ENCODE peak calls at places on chromosome 15, in five cellular contexts. D is epithelial cell of esophagus, U is PC-9, Z is lower lobe of right lung, O is WTC11. H is an unnamed sample.

GRCh38 chr15:57595011-57595866 is 3.5 kb downstream of the MYZAP start:
- DNase-seq in D (no peak), U (no peak), Z (no peak), O (no peak), H (no peak)

GRCh38 chr15:78389356-78389755 is 48.7 kb upstream of the IREB2 start:
- DNase-seq in D (no peak), U (no peak), Z (no peak), O (no peak), H (no peak)

GRCh38 chr15:34820110-34820509 is 24.8 kb upstream of the ACTC1 start:
- DNase-seq in D (no peak), U (no peak), Z (no peak), O (no peak), H (no peak)

GRCh38 chr15:43440721-43441281 is 52.2 kb downstream of the TP53BP1 start:
- DNase-seq in D (peak), U (peak), Z (no peak), O (no peak), H (peak)

GRCh38 chr15:66758844-66759243 is 56.8 kb downstream of the SMAD6 start:
- DNase-seq in D (peak), U (no peak), Z (no peak), O (no peak), H (no peak)

GRCh38 chr15:63858881-63859280 is 25.1 kb upstream of the HERC1 start:
- DNase-seq in D (no peak), U (peak), Z (no peak), O (no peak), H (peak)

GRCh38 chr15:58287891-58288290 is 143.9 kb upstream of the LIPC start:
- DNase-seq in D (no peak), U (no peak), Z (no peak), O (no peak), H (no peak)

GRCh38 chr15:39236375-39236774 is 344.5 kb upstream of the THBS1 start:
- DNase-seq in D (no peak), U (no peak), Z (no peak), O (no peak), H (no peak)

GRCh38 chr15:57560976-57561711 is 30.6 kb upstream of the MYZAP start:
- DNase-seq in D (peak), U (peak), Z (peak), O (peak), H (peak)

GRCh38 chr15:86870846-86871245 is 791.2 kb downstream of the AGBL1 start:
- DNase-seq in D (no peak), U (no peak), Z (no peak), O (no peak), H (no peak)

GRCh38 chr15:67142142-67143092 is 77.0 kb downstream of the SMAD3 start:
- DNase-seq in D (peak), U (no peak), Z (no peak), O (no peak), H (no peak)

GRCh38 chr15:92051726-92052125 is 198.2 kb downstream of the SLCO3A1 start:
- DNase-seq in D (no peak), U (no peak), Z (no peak), O (no peak), H (no peak)

GRCh38 chr15:72047020-72047419 is 70.9 kb downstream of the MYO9A start:
- DNase-seq in D (peak), U (no peak), Z (no peak), O (no peak), H (no peak)

GRCh38 chr15:96358795-96359190 is 28.3 kb downstream of the NR2F2 start:
- DNase-seq in D (no peak), U (no peak), Z (no peak), O (no peak), H (peak)

GRCh38 chr15:88904808-88905327 is 8.3 kb downstream of the MFGE8 start:
- DNase-seq in D (peak), U (peak), Z (peak), O (peak), H (peak)

GRCh38 chr15:41160639-41161315 is 44.7 kb upstream of the INO80 start:
- DNase-seq in D (peak), U (no peak), Z (no peak), O (no peak), H (no peak)

GRCh38 chr15:69629631-69630161 is 177.1 kb downstream of the RPLP1 start:
- DNase-seq in D (no peak), U (no peak), Z (no peak), O (no peak), H (no peak)

GRCh38 chr15:40766906-40767837 is 2.6 kb upstream of the C15orf62 start:
- DNase-seq in D (peak), U (peak), Z (peak), O (no peak), H (no peak)

GRCh38 chr15:27086146-27086545 is 115.2 kb downstream of the GABRG3 start:
- DNase-seq in D (no peak), U (no peak), Z (no peak), O (no peak), H (no peak)

GRCh38 chr15:99239545-99240198 is 9.7 kb downstream of the TTC23 start:
- DNase-seq in D (no peak), U (no peak), Z (no peak), O (no peak), H (no peak)

GRCh38 chr15:31487811-31488436 is 161.3 kb downstream of the KLF13 start:
- DNase-seq in D (peak), U (no peak), Z (no peak), O (no peak), H (no peak)

GRCh38 chr15:65666257-65666656 is 44.5 kb downstream of the SLC24A1 start:
- DNase-seq in D (peak), U (no peak), Z (no peak), O (no peak), H (no peak)

GRCh38 chr15:30924353-30924752 is 20.6 kb downstream of the FAN1 start:
- DNase-seq in D (no peak), U (no peak), Z (no peak), O (no peak), H (no peak)

GRCh38 chr15:33201376-33202189 is 7.1 kb upstream of the FMN1 start:
- DNase-seq in D (peak), U (peak), Z (peak), O (peak), H (peak)

GRCh38 chr15:37594431-37594830 is 340.0 kb upstream of the TMCO5A start:
- DNase-seq in D (peak), U (no peak), Z (no peak), O (no peak), H (no peak)

GRCh38 chr15:69713726-69714559 is 261.3 kb downstream of the RPLP1 start:
- DNase-seq in D (no peak), U (peak), Z (no peak), O (no peak), H (peak)

GRCh38 chr15:57922780-57923179 is 142.7 kb downstream of the ALDH1A2 start:
- DNase-seq in D (peak), U (no peak), Z (peak), O (no peak), H (peak)

GRCh38 chr15:68224546-68225250 is 4.8 kb downstream of the CLN6 start:
- DNase-seq in D (no peak), U (no peak), Z (no peak), O (no peak), H (no peak)

GRCh38 chr15:95304116-95304873 is 1026.2 kb upstream of the NR2F2 start:
- DNase-seq in D (no peak), U (no peak), Z (no peak), O (no peak), H (no peak)

GRCh38 chr15:81914734-81915234 is 131.0 kb downstream of the MEX3B start:
- DNase-seq in D (no peak), U (no peak), Z (no peak), O (no peak), H (peak)

GRCh38 chr15:27834684-27835083 is 264.4 kb downstream of the OCA2 start:
- DNase-seq in D (no peak), U (no peak), Z (no peak), O (no peak), H (no peak)

GRCh38 chr15:45200799-45201556 is 13.2 kb upstream of the SHF start:
- DNase-seq in D (peak), U (peak), Z (peak), O (peak), H (peak)

GRCh38 chr15:51076898-51077564 is 17.7 kb downstream of the TNFAIP8L3 start:
- DNase-seq in D (no peak), U (peak), Z (peak), O (peak), H (no peak)

GRCh38 chr15:81296673-81297072 is 27.3 kb downstream of the STARD5 start:
- DNase-seq in D (no peak), U (no peak), Z (peak), O (no peak), H (no peak)

DNA sequence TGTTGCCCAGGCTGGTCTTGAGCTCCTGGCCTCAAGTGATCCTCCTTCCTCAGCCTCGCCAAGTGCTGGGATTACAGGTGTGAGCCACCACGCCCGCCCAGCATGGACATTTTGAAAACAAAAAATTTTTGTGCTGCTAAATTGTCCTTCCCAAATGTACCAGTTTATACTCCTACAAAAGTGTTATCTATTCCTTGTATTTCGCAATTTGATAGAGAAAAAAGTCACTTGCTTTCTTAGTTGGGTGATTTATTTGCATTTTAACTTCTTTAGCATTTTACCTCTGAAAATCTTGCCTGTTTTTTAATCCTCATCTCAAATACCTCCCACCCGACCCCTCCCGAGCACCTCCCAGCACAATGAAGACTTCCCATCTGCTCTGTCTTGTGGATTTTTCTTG is 46.8 kb downstream of the PDE8A start:
- DNase-seq in D (no peak), U (no peak), Z (no peak), O (no peak), H (no peak)
- TF ChIP-seq CTCF in D (no peak), U (no peak), Z (no peak), O (no peak), H (no peak)

GRCh38 chr15:90101130-90101968 is 919 bp downstream of the IDH2 start:
- DNase-seq in D (no peak), U (no peak), Z (peak), O (no peak), H (peak)
- TF ChIP-seq CTCF in D (no peak), U (no peak), Z (no peak), O (no peak), H (no peak)

GRCh38 chr15:25944386-25944785 is 81.3 kb upstream of the ATP10A start:
- DNase-seq in D (no peak), U (no peak), Z (no peak), O (peak), H (no peak)
- TF ChIP-seq CTCF in D (no peak), U (no peak), Z (no peak), O (no peak), H (no peak)

DNA sequence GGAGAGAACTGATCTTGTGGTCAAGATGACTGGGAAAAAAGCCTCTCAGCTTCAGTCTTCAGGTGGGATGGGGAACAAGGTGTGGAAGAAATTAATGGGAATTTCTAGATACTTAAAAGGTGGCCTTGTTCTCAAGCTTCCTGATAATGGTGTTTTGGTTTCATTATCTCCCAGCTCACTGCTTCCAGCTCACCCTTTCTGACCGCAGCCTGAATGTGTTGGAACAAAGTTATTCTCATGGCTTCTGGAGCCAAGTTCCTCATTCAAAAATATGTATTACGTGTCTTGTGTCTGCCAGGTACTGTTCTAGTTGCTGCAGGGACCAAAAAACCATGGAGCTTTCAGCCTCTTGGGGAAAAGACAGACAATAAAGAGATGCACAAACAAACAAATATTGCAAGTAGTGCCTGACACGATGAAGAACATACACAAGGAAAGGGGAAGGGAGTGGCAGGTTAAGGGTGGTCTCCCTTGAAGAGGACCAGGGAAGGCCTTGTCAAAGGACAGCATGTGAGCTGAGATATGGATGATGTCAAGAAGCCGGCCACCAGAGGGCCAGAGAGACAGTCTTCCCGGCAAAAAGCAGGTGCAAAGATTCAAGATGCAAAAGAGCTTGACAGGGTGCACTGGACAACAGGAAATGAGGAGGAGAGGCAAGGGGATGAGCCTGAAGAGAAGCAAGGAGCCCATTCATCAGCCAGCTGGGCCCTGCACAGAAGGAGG is 35.5 kb downstream of the ARRDC4 start:
- DNase-seq in D (peak), U (peak), Z (no peak), O (peak), H (peak)
- TF ChIP-seq CTCF in D (peak), U (no peak), Z (no peak), O (no peak), H (peak)

GRCh38 chr15:70882361-70882760 is 9.9 kb downstream of the THAP10 start:
- DNase-seq in D (no peak), U (no peak), Z (no peak), O (no peak), H (no peak)
- TF ChIP-seq CTCF in D (no peak), U (no peak), Z (no peak), O (no peak), H (no peak)

GRCh38 chr15:59764775-59765174 is 75.7 kb upstream of the BNIP2 start:
- DNase-seq in D (peak), U (no peak), Z (no peak), O (no peak), H (no peak)
- TF ChIP-seq CTCF in D (peak), U (no peak), Z (no peak), O (no peak), H (no peak)

GRCh38 chr15:25056484-25057429 is 102.0 kb downstream of the SNRPN start:
- DNase-seq in D (no peak), U (no peak), Z (no peak), O (peak), H (no peak)
- TF ChIP-seq CTCF in D (peak), U (no peak), Z (no peak), O (peak), H (no peak)

GRCh38 chr15:77097317-77097721 is 26.4 kb upstream of the TSPAN3 start:
- DNase-seq in D (no peak), U (no peak), Z (no peak), O (no peak), H (no peak)
- TF ChIP-seq CTCF in D (no peak), U (no peak), Z (no peak), O (no peak), H (no peak)

DNA sequence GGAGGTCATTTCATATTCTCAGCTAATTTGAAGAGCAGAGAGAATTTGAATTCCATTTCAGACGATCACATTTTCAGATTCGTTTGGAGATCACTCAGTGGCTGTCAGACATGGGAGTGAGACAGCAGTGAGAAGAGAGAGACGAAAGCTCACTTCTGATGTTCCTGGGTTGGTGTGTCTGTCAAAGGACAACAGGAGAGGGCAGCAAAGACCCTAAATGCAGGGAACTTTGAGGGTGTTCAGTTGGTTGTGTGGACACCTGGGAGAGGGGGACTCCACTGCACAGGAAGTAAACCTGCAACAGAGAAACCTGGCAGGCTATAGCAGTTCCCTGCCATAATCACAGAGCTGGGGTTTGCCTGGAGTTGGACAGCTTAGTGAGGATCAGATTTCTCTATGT is 675.1 kb downstream of the SQOR start:
- DNase-seq in D (no peak), U (no peak), Z (no peak), O (peak), H (no peak)
- TF ChIP-seq CTCF in D (no peak), U (no peak), Z (no peak), O (no peak), H (no peak)